ENCODE peak calls at places on chromosomes 7 and 10, in seven cellular contexts. K, M, D, L, E, O and A are unnamed samples.

GRCh38 chr7:44213872-44214595 is 13.3 kb downstream of the YKT6 start:
- DNase-seq in K (peak; percentile 22), M (no peak), D (no peak), L (no peak), E (peak; percentile 53), O (peak; percentile 37), A (peak; percentile 22)

GRCh38 chr10:114420811-114421485 is 16.6 kb upstream of the AFAP1L2 start:
- DNase-seq in K (no peak), M (no peak), D (no peak), L (no peak), E (no peak), O (no peak), A (no peak)

GRCh38 chr7:80151274-80151665 is 16.6 kb downstream of the GNAI1 start:
- DNase-seq in K (no peak), M (no peak), D (no peak), L (no peak), E (no peak), O (peak; percentile 63), A (peak; percentile 87)

GRCh38 chr7:83751217-83751616 is 102.3 kb upstream of the SEMA3E start:
- DNase-seq in K (no peak), M (no peak), D (no peak), L (no peak), E (no peak), O (peak; percentile 31), A (no peak)

GRCh38 chr7:22356010-22356854 is 722 bp downstream of the RAPGEF5 start:
- DNase-seq in K (peak; percentile 62), M (peak; percentile 58), D (no peak), L (no peak), E (no peak), O (no peak), A (no peak)

GRCh38 chr7:353746-354325 is 63.9 kb downstream of the FOXL3 start:
- DNase-seq in K (no peak), M (no peak), D (no peak), L (no peak), E (no peak), O (no peak), A (no peak)

GRCh38 chr10:1043532-1043995 is 5.4 kb downstream of the IDI1 start:
- DNase-seq in K (no peak), M (no peak), D (no peak), L (no peak), E (no peak), O (no peak), A (no peak)

GRCh38 chr10:5484205-5484604 is 15.2 kb downstream of the CALML5 start:
- DNase-seq in K (no peak), M (no peak), D (no peak), L (no peak), E (peak; percentile 37), O (no peak), A (no peak)

GRCh38 chr7:107939472-107940145 is 48.6 kb downstream of the DLD start:
- DNase-seq in K (no peak), M (no peak), D (no peak), L (no peak), E (peak; percentile 90), O (peak; percentile 89), A (peak; percentile 57)

GRCh38 chr7:138267934-138268333 is 191.7 kb downstream of the AKR1D1 start:
- DNase-seq in K (no peak), M (no peak), D (no peak), L (no peak), E (no peak), O (no peak), A (no peak)

GRCh38 chr7:5693529-5693928 is 87.9 kb downstream of the RNF216 start:
- DNase-seq in K (no peak), M (no peak), D (no peak), L (no peak), E (peak; percentile 82), O (no peak), A (peak; percentile 72)

GRCh38 chr10:3701490-3701889 is 83.5 kb downstream of the KLF6 start:
- DNase-seq in K (no peak), M (no peak), D (no peak), L (no peak), E (no peak), O (no peak), A (no peak)

GRCh38 chr10:76035728-76036409 is 604.4 kb downstream of the LRMDA start:
- DNase-seq in K (no peak), M (no peak), D (no peak), L (no peak), E (no peak), O (no peak), A (no peak)

GRCh38 chr7:140698477-140698876 is 2.0 kb downstream of the NDUFB2 start:
- DNase-seq in K (no peak), M (no peak), D (no peak), L (no peak), E (no peak), O (no peak), A (no peak)

GRCh38 chr10:98446121-98446655 is 547 bp downstream of the HPS1 start:
- DNase-seq in K (no peak), M (no peak), D (no peak), L (peak; percentile 40), E (peak; percentile 78), O (no peak), A (peak; percentile 34)

GRCh38 chr10:126867567-126868365 is 37.5 kb upstream of the DOCK1 start:
- DNase-seq in K (no peak), M (no peak), D (no peak), L (no peak), E (no peak), O (peak; percentile 100), A (peak; percentile 23)

GRCh38 chr10:29616542-29616941 is 18.2 kb downstream of the SVIL start:
- DNase-seq in K (no peak), M (no peak), D (no peak), L (no peak), E (peak; percentile 40), O (no peak), A (no peak)

GRCh38 chr10:131219955-131220489 is 91.5 kb downstream of the TCERG1L start:
- DNase-seq in K (no peak), M (no peak), D (no peak), L (no peak), E (no peak), O (no peak), A (no peak)

GRCh38 chr7:93883078-93883916 is 7.3 kb downstream of the TFPI2 start:
- DNase-seq in K (no peak), M (no peak), D (no peak), L (no peak), E (no peak), O (no peak), A (peak; percentile 35)

DNA sequence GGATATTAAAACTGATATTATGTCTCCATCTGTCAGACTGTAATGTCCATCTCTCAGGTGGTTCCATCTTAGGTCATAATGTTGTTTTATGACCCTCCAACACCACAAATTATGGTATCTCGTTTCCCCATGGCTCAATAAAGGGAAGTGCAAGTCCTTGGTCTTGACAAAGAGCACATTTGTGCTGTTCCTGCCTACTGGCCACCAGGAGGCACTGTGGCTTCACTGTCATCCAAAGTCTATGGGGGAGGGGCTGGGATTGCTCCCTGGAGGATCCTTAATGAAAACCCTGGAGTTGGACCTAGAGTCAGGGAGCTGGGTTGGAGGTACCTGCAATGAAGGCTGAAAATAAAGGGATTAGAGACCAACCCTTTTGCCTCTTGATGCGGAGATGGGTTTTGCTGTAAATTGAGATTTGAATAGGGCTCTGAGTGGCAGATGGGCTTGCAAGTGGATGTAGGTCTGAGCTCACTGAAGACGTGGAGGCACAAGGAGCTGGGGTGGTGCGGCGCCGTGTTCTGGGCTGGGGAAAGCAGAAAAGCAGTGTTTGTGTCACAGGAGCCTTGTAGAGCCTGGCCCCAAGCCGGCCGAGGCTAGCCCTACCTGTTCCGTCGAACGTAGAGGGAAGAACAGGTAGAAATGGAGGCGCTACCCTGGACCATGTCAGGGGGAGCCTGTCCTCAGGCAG is 180.5 kb upstream of the PRSS58 start:
- DNase-seq in K (no peak), M (peak; percentile 47), D (no peak), L (no peak), E (no peak), O (no peak), A (peak; percentile 56)
- TF ChIP-seq CTCF in K (peak; percentile 47), M (peak; percentile 56), D (peak; percentile 69), L (peak; percentile 42), E (no peak), O (peak; percentile 57), A (peak; percentile 82)

GRCh38 chr10:13162013-13162364 is 631 bp downstream of the MCM10 start:
- DNase-seq in K (no peak), M (peak; percentile 9), D (no peak), L (peak; percentile 18), E (no peak), O (no peak), A (no peak)
- H3K4me3 ChIP-seq in K (peak overlapping the region; percentile 66), M (peak overlapping the region; percentile 90), D (peak overlapping the region; percentile 81), L (peak overlapping the region; percentile 44), E (no peak overlapping the region), O (peak overlapping the region; percentile 59), A (peak overlapping the region; percentile 62)

GRCh38 chr10:53491774-53492173 is 719.2 kb upstream of the MBL2 start:
- DNase-seq in K (no peak), M (peak; percentile 19), D (no peak), L (no peak), E (no peak), O (no peak), A (no peak)

GRCh38 chr10:53489331-53489730 is 716.7 kb upstream of the MBL2 start:
- DNase-seq in K (no peak), M (peak; percentile 12), D (no peak), L (peak; percentile 5), E (no peak), O (no peak), A (no peak)

GRCh38 chr10:53487019-53487983 is 714.7 kb upstream of the MBL2 start:
- DNase-seq in K (no peak), M (peak; percentile 8), D (no peak), L (no peak), E (peak; percentile 51), O (no peak), A (no peak)

GRCh38 chr10:53490553-53490952 is 718.0 kb upstream of the MBL2 start:
- DNase-seq in K (no peak), M (no peak), D (no peak), L (no peak), E (no peak), O (no peak), A (no peak)

GRCh38 chr10:53489783-53490182 is 717.2 kb upstream of the MBL2 start:
- DNase-seq in K (no peak), M (no peak), D (no peak), L (no peak), E (no peak), O (no peak), A (no peak)
- TF ChIP-seq CTCF in K (no peak), M (no peak), D (no peak), L (no peak), E (no peak), O (no peak), A (no peak)

DNA sequence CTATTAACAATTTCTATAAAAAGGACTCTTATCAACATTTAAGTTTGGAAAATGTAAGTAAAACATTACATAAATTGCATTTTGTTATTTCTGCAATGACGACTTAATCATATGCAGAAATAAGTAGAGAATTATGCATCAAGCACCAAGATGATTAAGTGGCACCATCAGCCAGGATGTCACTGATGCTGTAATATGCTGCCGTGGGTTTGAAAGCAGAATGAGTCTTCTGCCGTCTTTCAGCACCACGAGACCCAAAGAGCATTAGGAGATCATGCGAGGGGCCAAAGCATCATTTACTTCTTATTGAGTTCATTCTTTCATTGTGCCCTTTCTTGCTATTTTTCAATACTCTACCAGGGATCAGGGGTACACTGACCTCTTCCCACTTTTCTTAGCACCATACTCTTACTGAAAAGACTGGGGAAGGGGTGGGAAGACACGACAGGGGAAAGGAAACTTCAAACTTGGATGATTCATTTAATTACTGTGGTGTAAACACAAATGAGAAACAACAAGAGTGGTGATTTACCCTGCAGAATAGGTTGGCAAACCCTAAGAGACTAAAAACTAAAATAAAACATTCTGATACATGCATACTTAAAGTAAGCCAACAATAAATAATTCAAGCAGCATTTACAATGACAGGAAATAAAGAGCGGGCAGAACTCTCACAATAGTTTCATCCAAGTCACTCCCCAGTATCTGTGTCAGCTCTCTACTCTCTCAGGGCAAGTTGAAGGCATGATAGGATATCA is 70.9 kb downstream of the CUL2 start:
- DNase-seq in K (no peak), M (no peak), D (no peak), L (no peak), E (no peak), O (no peak), A (no peak)
- H3K4me3 ChIP-seq in K (no peak overlapping the region), M (no peak overlapping the region), D (no peak overlapping the region), L (no peak overlapping the region), E (no peak overlapping the region), O (no peak overlapping the region), A (no peak overlapping the region)